ENCODE peak calls at places on chromosomes 4 and X, in ten cellular contexts. T is RKO; K is left colon; S is upper lobe of right lung; N is iris pigment epithelial cell; L is GM13977; M is posterior cingulate gyrus; B is activated CD4-positive, alpha-beta T cell treated with anti-CD3 and anti-CD28 coated beads, Interleukin-2, amount 10 ng/mL, durations not matched to agents 7 days and 5 days; E is amniotic epithelial cell; W is NCI-H510A treated with DMSO at 0.1 percent for 48 hours. V is an unnamed sample.

GRCh38 chr4:3368841-3369760 is 72.7 kb upstream of the HGFAC start:
- DNase-seq in M (no peak), L (no peak), S (no peak), K (no peak), B (no peak), W (no peak), N (no peak), E (peak; percentile 23), T (no peak), V (no peak)

GRCh38 chr4:38857354-38858096 is 908 bp upstream of the TLR6 start:
- DNase-seq in W (no peak), L (peak; percentile 38), T (peak; percentile 95), N (peak; percentile 95), K (no peak), S (no peak), M (no peak), E (peak; percentile 91), B (peak; percentile 23), V (peak; percentile 81)

GRCh38 chrX:8673211-8673610 is 58.7 kb downstream of the ANOS1 start:
- DNase-seq in N (no peak), K (no peak), B (no peak), L (no peak), S (no peak), E (peak; percentile 13), W (no peak), M (no peak), T (no peak), V (no peak)

GRCh38 chr4:80172203-80172602 is 25.1 kb upstream of the PRDM8 start:
- DNase-seq in S (no peak), L (no peak), M (no peak), N (no peak), E (no peak), T (no peak), K (no peak), W (no peak), B (peak; percentile 23), V (no peak)

GRCh38 chr4:15658136-15658535 is 3.0 kb upstream of the FBXL5 start:
- DNase-seq in B (no peak), N (peak; percentile 50), W (no peak), S (no peak), E (no peak), T (no peak), M (no peak), L (no peak), K (no peak), V (no peak)

GRCh38 chr4:169492436-169493163 is 119.8 kb downstream of the NEK1 start:
- DNase-seq in S (no peak), M (no peak), L (peak; percentile 35), K (peak; percentile 18), T (peak; percentile 54), B (peak; percentile 43), N (peak; percentile 43), W (no peak), E (peak; percentile 34), V (no peak)

GRCh38 chr4:1310031-1310795 is 20.5 kb downstream of the MAEA start:
- DNase-seq in L (no peak), B (no peak), T (no peak), S (peak; percentile 46), K (no peak), E (no peak), N (peak; percentile 45), W (no peak), M (no peak), V (no peak)

GRCh38 chr4:39464886-39465501 is 6.1 kb downstream of the LIAS start:
- DNase-seq in T (peak; percentile 90), K (no peak), W (no peak), E (peak; percentile 99), M (no peak), S (no peak), N (peak; percentile 92), L (peak; percentile 36), B (no peak), V (no peak)

GRCh38 chrX:130204647-130205046 is 32.9 kb downstream of the RAB33A start:
- DNase-seq in E (no peak), L (no peak), T (no peak), K (no peak), N (no peak), W (no peak), M (no peak), B (no peak), S (no peak), V (no peak)

GRCh38 chr4:8704632-8705031 is 112.1 kb downstream of the CPZ start:
- DNase-seq in L (no peak), S (peak; percentile 46), K (no peak), T (no peak), W (no peak), E (no peak), M (no peak), B (no peak), N (no peak), V (no peak)

GRCh38 chrX:3697701-3698279 is 15.7 kb downstream of the PRKX start:
- DNase-seq in W (no peak), L (no peak), N (peak; percentile 74), M (peak; percentile 5), E (no peak), K (no peak), T (no peak), S (no peak), B (no peak), V (no peak)

GRCh38 chr4:173346074-173346473 is 11.9 kb upstream of the HMGB2 start:
- DNase-seq in N (peak; percentile 41), L (no peak), K (no peak), M (no peak), S (no peak), W (no peak), T (peak; percentile 65), E (peak; percentile 52), B (no peak), V (peak; percentile 74)

GRCh38 chrX:123860506-123860840 is 620 bp downstream of the XIAP start:
- DNase-seq in B (peak; percentile 46), S (no peak), L (peak; percentile 56), T (peak; percentile 52), W (peak; percentile 53), E (peak; percentile 53), M (no peak), K (peak; percentile 52), N (peak; percentile 45), V (no peak)

GRCh38 chr4:77026322-77026704 is 49.5 kb downstream of the CCNI start:
- DNase-seq in B (no peak), K (no peak), L (no peak), T (no peak), M (no peak), S (no peak), N (no peak), E (no peak), W (no peak), V (no peak)

GRCh38 chr4:37873383-37873782 is 17.5 kb upstream of the TBC1D1 start:
- DNase-seq in K (no peak), B (no peak), L (no peak), S (no peak), E (peak; percentile 93), M (no peak), N (peak; percentile 90), W (no peak), T (peak; percentile 52), V (no peak)

GRCh38 chr4:92305148-92305877 is 1.5 kb downstream of the GRID2 start:
- DNase-seq in N (peak; percentile 59), W (peak; percentile 72), L (peak; percentile 21), S (peak; percentile 71), M (peak; percentile 76), E (peak; percentile 47), T (no peak), B (no peak), K (no peak), V (peak; percentile 49)

GRCh38 chrX:112800901-112801775 is 39.5 kb downstream of the AMOT start:
- DNase-seq in W (no peak), M (no peak), T (no peak), E (no peak), S (no peak), K (no peak), N (no peak), B (no peak), L (no peak), V (no peak)

GRCh38 chr4:138602664-138603063 is 360.5 kb upstream of the SLC7A11 start:
- DNase-seq in L (no peak), W (no peak), B (no peak), T (no peak), E (peak; percentile 71), N (peak; percentile 4), M (no peak), S (no peak), K (no peak), V (no peak)

GRCh38 chrX:137771537-137771936 is 205.6 kb downstream of the ZIC3 start:
- DNase-seq in B (no peak), M (no peak), L (no peak), K (no peak), S (no peak), E (no peak), W (no peak), N (no peak), T (no peak), V (no peak)

V was measured in MG63.